ENCODE peak calls at places on chromosomes 4 and X, in ten cellular contexts. F is astrocyte of the spinal cord, V is fibroblast of mammary gland, R is GM23338, C is colonic mucosa, A is IMR-90, D is heart right ventricle, Y is fibroblast of villous mesenchyme, X is adrenal gland, H is HFF-Myc. T is an unnamed sample.

GRCh38 chr4:109332926-109333464 is 30.5 kb upstream of the COL25A1 start:
- DNase-seq in V (peak; percentile 3), H (no peak), Y (peak; percentile 7), X (no peak), R (peak; percentile 83), C (no peak), A (no peak), D (no peak), F (no peak), T (no peak)

GRCh38 chr4:27006646-27007045 is 146.0 kb downstream of the STIM2 start:
- DNase-seq in C (no peak), V (no peak), A (no peak), D (no peak), Y (no peak), R (no peak), F (no peak), H (no peak), X (no peak), T (no peak)

GRCh38 chr4:105923507-105924238 is 28.4 kb downstream of the NPNT start:
- DNase-seq in V (peak; percentile 75), D (no peak), X (no peak), Y (no peak), C (no peak), H (peak; percentile 9), F (peak; percentile 7), A (no peak), R (no peak), T (no peak)

GRCh38 chr4:4574792-4575191 is 32.9 kb upstream of the STX18 start:
- DNase-seq in V (peak; percentile 75), R (peak; percentile 23), F (peak; percentile 91), A (peak; percentile 72), C (peak; percentile 74), D (peak; percentile 65), Y (peak; percentile 86), H (peak; percentile 44), X (peak; percentile 76), T (no peak)

GRCh38 chr4:124943938-124944337 is 231.4 kb upstream of the ANKRD50 start:
- DNase-seq in V (no peak), Y (no peak), A (no peak), H (no peak), F (no peak), R (peak; percentile 58), X (no peak), D (no peak), C (no peak), T (no peak)

GRCh38 chr4:139030614-139031235 is 15.1 kb downstream of the NOCT start:
- DNase-seq in Y (peak; percentile 86), C (peak; percentile 74), H (peak; percentile 72), D (peak; percentile 80), R (peak; percentile 92), V (peak; percentile 88), A (peak; percentile 83), F (peak; percentile 81), X (peak; percentile 95), T (no peak)

GRCh38 chrX:3136161-3136961 is 95.1 kb downstream of the ARSF start:
- DNase-seq in R (peak; percentile 56), F (no peak), A (no peak), V (no peak), X (no peak), C (no peak), D (no peak), H (no peak), Y (no peak), T (no peak)

GRCh38 chr4:171588764-171589163 is 224.4 kb upstream of the GALNTL6 start:
- DNase-seq in R (no peak), V (no peak), A (no peak), F (no peak), H (no peak), X (no peak), Y (no peak), D (no peak), C (no peak), T (no peak)

GRCh38 chrX:101347859-101348451 is 587 bp downstream of the TIMM8A start:
- DNase-seq in R (no peak), V (peak; percentile 22), Y (peak; percentile 42), X (peak; percentile 43), H (no peak), A (peak; percentile 5), C (no peak), F (peak; percentile 5), D (peak; percentile 2), T (no peak)

GRCh38 chrX:38975368-38975767 is 174.1 kb downstream of the MID1IP1 start:
- DNase-seq in F (no peak), C (no peak), V (no peak), H (no peak), R (no peak), Y (no peak), D (no peak), A (no peak), X (no peak), T (no peak)

GRCh38 chr4:7340553-7341433 is 93.9 kb downstream of the PSAPL1 start:
- DNase-seq in V (no peak), A (no peak), Y (no peak), D (no peak), C (no peak), H (no peak), X (no peak), F (no peak), R (no peak), T (peak; percentile 36)

GRCh38 chr4:72375050-72375736 is 193.8 kb downstream of the ADAMTS3 start:
- DNase-seq in V (peak; percentile 70), D (no peak), X (no peak), R (no peak), Y (peak; percentile 8), C (no peak), F (peak; percentile 50), A (peak; percentile 69), H (no peak), T (no peak)

GRCh38 chr4:72378901-72379300 is 190.1 kb downstream of the ADAMTS3 start:
- DNase-seq in C (no peak), F (no peak), X (no peak), V (no peak), H (no peak), D (no peak), Y (no peak), R (no peak), A (no peak), T (no peak)

GRCh38 chr4:72376901-72377300 is 192.1 kb downstream of the ADAMTS3 start:
- DNase-seq in H (no peak), F (no peak), X (no peak), D (no peak), A (no peak), C (no peak), R (no peak), Y (no peak), V (no peak), T (no peak)

GRCh38 chr4:72374156-72374555 is 194.9 kb downstream of the ADAMTS3 start:
- DNase-seq in D (no peak), F (no peak), Y (no peak), H (no peak), C (no peak), A (no peak), V (no peak), R (no peak), X (no peak), T (no peak)

GRCh38 chr4:72377491-72378194 is 191.4 kb downstream of the ADAMTS3 start:
- DNase-seq in H (no peak), X (no peak), V (no peak), F (no peak), A (peak; percentile 56), Y (no peak), R (no peak), D (no peak), C (no peak), T (no peak)
- TF ChIP-seq CTCF in H (no peak), X (no peak), V (no peak), F (no peak), A (no peak), Y (no peak), R (no peak), D (no peak), C (no peak), T (no peak)

DNA sequence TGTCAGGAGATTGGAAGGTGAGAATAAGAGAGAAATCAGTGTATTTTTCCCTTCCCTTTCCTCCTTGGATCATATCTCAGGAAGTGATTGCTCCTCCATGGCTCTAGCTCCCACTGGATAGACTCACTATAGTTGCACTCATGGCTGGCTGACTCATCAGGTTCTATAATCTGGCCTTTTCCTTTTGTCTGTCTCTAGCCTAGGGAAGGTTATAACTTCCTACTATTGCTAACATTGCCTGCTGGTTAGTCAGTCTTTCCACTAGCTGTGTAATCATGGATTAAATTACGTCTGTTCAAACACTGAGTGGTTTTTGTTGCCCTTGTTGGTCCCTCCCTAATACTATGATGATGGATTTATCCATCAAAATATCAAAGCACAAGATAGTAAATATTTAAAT is 195.5 kb upstream of the VEGFC start:
- DNase-seq in D (no peak), V (peak; percentile 98), A (peak; percentile 99), C (no peak), F (peak; percentile 92), R (no peak), H (peak; percentile 86), Y (peak; percentile 87), X (no peak), T (no peak)
- TF ChIP-seq CTCF in D (no peak), V (no peak), A (no peak), C (no peak), F (no peak), R (no peak), H (no peak), Y (no peak), X (no peak), T (no peak)

DNA sequence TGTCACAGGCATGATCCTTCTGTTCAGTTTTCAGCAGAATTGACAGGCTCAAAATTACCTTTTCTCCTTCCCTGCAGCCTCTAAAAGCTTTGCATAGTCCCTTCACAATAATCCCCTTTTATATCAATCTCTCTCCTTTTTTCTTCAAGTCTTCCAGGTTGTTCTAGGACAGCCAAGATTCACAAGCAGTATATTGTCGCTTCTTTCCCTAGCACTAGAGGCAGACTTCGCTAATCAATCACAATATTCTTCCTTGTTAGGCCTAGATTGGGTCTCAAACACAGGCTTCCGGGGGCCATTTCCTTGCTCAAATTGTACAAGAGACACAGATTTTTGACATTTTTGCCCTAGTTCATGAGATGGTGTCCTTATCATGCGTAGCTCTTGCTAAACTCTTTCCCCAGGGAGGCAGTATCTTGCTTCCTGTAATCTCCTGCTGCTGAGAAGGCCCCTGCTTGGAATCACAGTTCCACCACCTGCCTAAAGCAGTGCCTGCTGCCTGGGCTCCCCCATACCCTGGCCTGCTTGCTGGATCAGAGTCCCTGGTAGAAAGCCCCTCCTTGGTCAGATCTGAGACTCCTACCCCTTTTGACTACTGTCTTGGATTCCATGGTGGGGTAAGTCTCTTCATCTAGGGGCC is 57.3 kb downstream of the DMP1 start:
- DNase-seq in D (no peak), X (no peak), V (no peak), R (peak; percentile 2), A (no peak), Y (no peak), C (no peak), F (no peak), H (no peak), T (no peak)
- TF ChIP-seq CTCF in D (no peak), X (no peak), V (no peak), R (no peak), A (no peak), Y (no peak), C (no peak), F (no peak), H (no peak), T (no peak)

DNA sequence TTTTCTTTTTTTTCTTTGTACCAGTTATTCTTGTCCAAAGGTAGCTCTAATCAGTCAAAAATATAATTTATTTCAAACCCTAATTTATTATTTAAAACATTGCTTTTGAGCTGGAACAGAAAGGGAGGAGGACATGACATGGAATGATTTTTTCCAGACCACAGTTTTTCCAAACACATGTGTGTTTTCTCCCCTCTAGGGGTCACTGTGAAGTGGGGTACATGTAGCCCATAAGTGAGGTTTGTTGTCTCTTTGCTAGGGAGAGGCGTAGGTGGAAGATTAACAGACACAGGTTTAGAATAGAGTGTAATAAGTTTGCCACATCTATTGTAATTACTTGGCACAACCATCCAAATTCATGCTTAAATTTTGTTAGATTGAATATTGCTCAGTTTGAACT is 83.0 kb downstream of the TNIP2 start:
- DNase-seq in R (peak; percentile 45), V (peak; percentile 21), D (no peak), Y (peak; percentile 30), C (no peak), X (no peak), A (no peak), H (no peak), F (no peak), T (no peak)
- TF ChIP-seq CTCF in R (peak; percentile 59), V (peak; percentile 49), D (no peak), Y (peak; percentile 37), C (no peak), X (no peak), A (peak; percentile 25), H (peak; percentile 30), F (peak; percentile 40), T (peak; percentile 70)

T was measured in chondrocyte.